ENCODE peak calls at places on chromosomes 12 and 14, in seven cellular contexts. F is upper lobe of right lung, J is GM06990, H is A549, A is neural crest cell, Q is endodermal cell, O is WERI-Rb-1. P is an unnamed sample.

GRCh38 chr12:37672655-37673260 is 643.8 kb upstream of the ALG10B start:
- DNase-seq in H (peak), A (no peak), F (no peak), J (no peak), Q (no peak), O (no peak), P (no peak)

GRCh38 chr14:105398726-105399440 is 545 bp downstream of the TEX22 start:
- DNase-seq in H (peak), A (no peak), F (no peak), J (no peak), Q (no peak), O (peak), P (no peak)

GRCh38 chr12:24838531-24838950 is 110.4 kb downstream of the BCAT1 start:
- DNase-seq in H (no peak), A (no peak), J (peak), Q (no peak), O (no peak), F (no peak), P (no peak)

GRCh38 chr12:51242150-51242549 is 3.5 kb downstream of the DAZAP2 start:
- DNase-seq in H (no peak), A (no peak), J (no peak), F (no peak), O (no peak), Q (no peak), P (no peak)

GRCh38 chr12:120099738-120100137 is 16.8 kb downstream of the RAB35 start:
- DNase-seq in F (no peak), A (no peak), J (no peak), Q (no peak), O (no peak), H (no peak), P (no peak)

GRCh38 chr12:7915911-7916403 is 20.0 kb downstream of the SLC2A3 start:
- DNase-seq in O (no peak), H (no peak), A (no peak), Q (peak), F (no peak), J (no peak), P (no peak)

GRCh38 chr14:50821471-50822464 is 9.2 kb downstream of the NIN start:
- DNase-seq in J (peak), F (peak), A (no peak), Q (no peak), O (no peak), H (no peak), P (no peak)

GRCh38 chr12:78888583-78888982 is 24.0 kb downstream of the SYT1 start:
- DNase-seq in Q (no peak), F (no peak), O (no peak), A (no peak), J (peak), H (peak), P (no peak)

GRCh38 chr12:88935856-88936255 is 355.6 kb upstream of the KITLG start:
- DNase-seq in F (no peak), Q (no peak), A (no peak), J (no peak), O (peak), H (no peak), P (no peak)

GRCh38 chr12:3040026-3040656 is 37.0 kb upstream of the TSPAN9 start:
- DNase-seq in O (no peak), F (no peak), A (no peak), Q (no peak), J (no peak), H (no peak), P (no peak)
- TF ChIP-seq CTCF in O (no peak), F (no peak), A (no peak), Q (no peak), J (no peak), H (no peak), P (no peak)

DNA sequence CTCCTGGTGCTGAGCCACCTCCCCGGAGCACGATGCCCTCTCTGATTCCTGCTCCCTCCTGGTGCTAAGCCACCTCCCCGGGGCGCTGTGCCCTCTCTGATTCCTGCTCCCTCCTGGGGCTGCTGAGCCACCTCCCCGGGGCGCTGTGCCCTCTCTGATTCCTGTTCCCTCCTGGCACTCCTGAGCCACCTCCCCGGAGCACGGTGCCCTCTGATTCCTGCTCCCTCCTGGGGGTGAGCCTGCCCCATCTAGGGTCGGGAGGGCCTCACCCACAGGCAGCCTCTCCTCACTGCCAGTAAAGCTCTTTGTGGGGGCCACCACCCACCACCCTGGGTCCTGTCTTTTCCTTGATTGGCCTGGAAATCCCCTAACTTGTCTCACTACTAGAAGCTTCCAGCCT is 327.6 kb upstream of the SFSWAP start:
- DNase-seq in O (no peak), H (no peak), F (no peak), Q (no peak), A (no peak), J (no peak), P (no peak)
- TF ChIP-seq CTCF in O (no peak), H (no peak), F (no peak), Q (no peak), A (no peak), J (no peak), P (no peak)

GRCh38 chr14:77153802-77154201 is 12.2 kb upstream of the ZDHHC22 start:
- DNase-seq in O (no peak), A (no peak), H (no peak), F (no peak), Q (no peak), J (no peak), P (no peak)

GRCh38 chr14:77154421-77154820 is 12.8 kb upstream of the ZDHHC22 start:
- DNase-seq in F (no peak), Q (no peak), O (no peak), J (no peak), H (no peak), A (no peak), P (no peak)

GRCh38 chr14:77148510-77149231 is 7.1 kb upstream of the ZDHHC22 start:
- DNase-seq in A (no peak), H (peak), Q (peak), F (no peak), O (no peak), J (no peak), P (no peak)

GRCh38 chr14:77151918-77152588 is 10.5 kb upstream of the ZDHHC22 start:
- DNase-seq in A (no peak), O (no peak), J (no peak), H (peak), F (no peak), Q (no peak), P (peak)

DNA sequence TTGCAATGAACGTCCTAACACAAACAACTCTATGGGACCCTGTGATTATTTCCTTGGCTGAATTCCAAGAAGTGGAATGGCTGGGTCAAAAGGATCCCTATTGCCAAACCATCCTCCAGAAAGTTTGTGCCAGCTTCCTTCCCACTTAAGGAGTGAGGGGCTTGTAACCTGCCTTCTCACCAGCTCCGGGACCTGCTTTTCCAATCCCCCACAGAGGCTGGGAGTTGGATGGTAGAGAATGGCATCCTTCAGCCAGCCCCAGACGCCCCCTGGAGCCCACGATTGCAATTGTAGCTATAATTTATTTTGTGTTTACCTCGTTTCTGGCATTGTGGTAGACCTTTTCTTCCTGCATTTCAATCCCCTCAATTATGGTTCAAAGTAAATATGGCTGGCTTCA is 9.7 kb upstream of the ZDHHC22 start:
- DNase-seq in A (peak), Q (peak), O (peak), H (peak), J (no peak), F (no peak), P (no peak)
- TF ChIP-seq CTCF in A (peak), Q (peak), O (peak), H (peak), J (peak), F (peak), P (peak)

GRCh38 chr12:110741371-110741770 is 1.3 kb downstream of the PPP1CC start:
- DNase-seq in F (no peak), Q (peak), A (no peak), H (no peak), O (no peak), J (no peak), P (peak)

GRCh38 chr12:110743571-110744093 is 941 bp upstream of the PPP1CC start:
- DNase-seq in F (peak), O (no peak), A (peak), J (peak), Q (peak), H (peak), P (no peak)

GRCh38 chr12:110744176-110744575 is 1.5 kb upstream of the PPP1CC start:
- DNase-seq in F (no peak), H (peak), J (no peak), O (no peak), Q (no peak), A (no peak), P (no peak)

GRCh38 chr12:110741795-110742717 is 635 bp downstream of the PPP1CC start:
- DNase-seq in F (no peak), Q (no peak), O (peak), J (peak), H (peak), A (no peak), P (peak)

GRCh38 chr12:110742718-110743570 is at the start of gene PPP1CC:
- DNase-seq in Q (peak), H (peak), A (peak), O (peak), J (peak), F (peak), P (peak)
- TF ChIP-seq CTCF in Q (no peak), H (no peak), A (no peak), O (no peak), J (no peak), F (no peak), P (no peak)

DNA sequence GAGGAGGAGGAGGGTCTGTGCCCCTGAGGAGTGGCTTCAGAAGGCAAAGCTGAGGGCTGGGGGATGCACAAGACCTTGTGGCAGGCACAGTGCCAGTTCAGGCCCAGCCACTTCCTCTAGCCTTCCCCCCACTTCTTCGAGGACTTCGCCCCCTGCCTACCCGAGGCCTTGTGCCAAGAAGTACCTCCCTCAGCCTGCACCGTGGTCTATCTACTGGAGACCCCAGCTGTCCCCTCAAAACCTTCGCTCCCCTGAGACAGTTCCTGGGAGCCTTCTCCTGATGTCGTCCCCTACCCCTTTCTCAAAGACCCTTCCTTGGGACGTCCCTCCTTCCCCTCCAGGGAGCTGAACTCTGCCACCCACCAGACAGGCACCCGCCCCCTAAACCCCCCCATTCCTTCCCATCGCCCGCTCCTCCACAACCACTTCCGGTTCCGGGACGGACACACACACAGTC is 604 bp downstream of the ZNF384 start:
- DNase-seq in F (no peak), H (no peak), O (no peak), Q (no peak), A (no peak), J (no peak), P (no peak)
- TF ChIP-seq CTCF in F (no peak), H (no peak), O (no peak), Q (no peak), A (no peak), J (no peak), P (no peak)

GRCh38 chr12:40749863-40750262 is 57.6 kb downstream of the CNTN1 start:
- DNase-seq in A (no peak), H (no peak), J (no peak), Q (no peak), F (no peak), O (no peak), P (no peak)

DNA sequence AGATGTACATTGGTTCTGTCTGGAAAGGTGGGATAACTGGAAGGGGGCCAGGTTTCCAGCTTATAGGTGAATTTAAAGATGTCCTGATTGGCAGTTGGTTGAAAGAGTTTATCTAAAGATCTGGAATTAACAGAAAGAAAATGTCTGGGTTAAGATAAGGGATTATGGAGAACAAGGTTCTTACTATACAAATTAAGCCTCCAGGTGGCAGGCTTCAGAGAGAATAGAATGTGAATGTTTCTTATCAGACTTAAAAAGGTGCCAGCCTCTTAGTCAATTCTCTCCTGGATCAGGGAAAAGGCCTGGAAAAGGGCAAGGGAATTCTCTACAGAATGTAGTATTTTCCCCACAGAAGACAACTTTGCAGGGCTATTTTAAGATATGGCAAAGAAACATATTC is 53.1 kb downstream of the CNTN1 start:
- DNase-seq in Q (no peak), H (peak), J (no peak), A (no peak), F (no peak), O (no peak), P (no peak)
- TF ChIP-seq CTCF in Q (peak), H (peak), J (peak), A (no peak), F (no peak), O (no peak), P (no peak)

DNA sequence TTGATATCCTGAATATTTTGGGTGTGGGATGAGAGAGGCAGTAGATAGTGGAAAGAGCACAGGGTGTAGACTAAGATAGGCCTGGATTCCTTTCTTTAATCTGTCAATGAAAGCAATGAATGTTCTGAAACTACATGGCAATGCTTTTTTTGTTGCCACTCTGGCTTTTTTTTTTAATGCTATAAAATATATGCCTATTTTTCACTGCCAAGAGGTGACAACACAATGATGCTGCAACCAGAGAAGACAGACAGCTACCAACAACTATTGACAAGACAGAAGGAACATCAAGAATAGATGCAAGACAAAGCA is 9.4 kb downstream of the ANG start:
- DNase-seq in A (no peak), F (no peak), J (no peak), Q (no peak), O (no peak), H (no peak), P (no peak)
- TF ChIP-seq CTCF in A (no peak), F (no peak), J (no peak), Q (no peak), O (no peak), H (no peak), P (no peak)

GRCh38 chr14:68792830-68793733 is at the start of gene ZFP36L1:
- DNase-seq in F (peak), A (peak), H (peak), O (peak), J (peak), Q (peak), P (peak)
- TF ChIP-seq CTCF in F (no peak), A (no peak), H (no peak), O (no peak), J (peak), Q (no peak), P (no peak)

GRCh38 chr14:21825845-21826244 is 152.2 kb upstream of the OR4E1 start:
- DNase-seq in H (no peak), F (no peak), Q (no peak), O (no peak), J (no peak), A (no peak), P (no peak)

GRCh38 chr14:21822109-21822508 is 148.5 kb upstream of the OR4E1 start:
- DNase-seq in F (no peak), H (no peak), Q (no peak), O (no peak), J (no peak), A (no peak), P (no peak)

GRCh38 chr14:21825147-21825743 is 151.6 kb upstream of the OR4E1 start:
- DNase-seq in J (no peak), A (peak), H (peak), Q (peak), F (no peak), O (peak), P (peak)
- TF ChIP-seq CTCF in J (peak), A (peak), H (peak), Q (peak), F (peak), O (peak), P (peak)

P was measured in GM13977.